ENCODE peak calls at places on chromosomes 5 and 9, in five cellular contexts. W is HCT116, Q is gastrocnemius medialis, T is tibial artery, B is lower lobe of right lung. M is an unnamed sample.

GRCh38 chr9:136364369-136364748 is 815 bp upstream of the DNLZ start:
- DNase-seq in W (no peak), Q (no peak), T (no peak), B (no peak), M (no peak)

GRCh38 chr5:141560725-141561483 is 57.9 kb downstream of the DIAPH1 start:
- DNase-seq in W (peak), Q (peak), T (peak), B (peak), M (peak)

GRCh38 chr9:128732576-128732975 is 8.6 kb upstream of the ZDHHC12 start:
- DNase-seq in W (no peak), Q (no peak), T (no peak), B (no peak), M (no peak)

GRCh38 chr9:34985311-34985899 is 4.1 kb upstream of the DNAJB5 start:
- DNase-seq in W (peak), Q (peak), T (no peak), B (no peak), M (peak)

GRCh38 chr5:149724884-149725283 is 5.2 kb upstream of the PPARGC1B start:
- DNase-seq in W (no peak), Q (no peak), T (no peak), B (no peak), M (no peak)

GRCh38 chr9:83649080-83649479 is 26.1 kb downstream of the IDNK start:
- DNase-seq in W (peak), Q (peak), T (peak), B (peak), M (peak)

GRCh38 chr9:135990468-135991429 is 29.6 kb upstream of the UBAC1 start:
- DNase-seq in W (peak), Q (no peak), T (no peak), B (no peak), M (no peak)

GRCh38 chr9:16744386-16744785 is 126.1 kb downstream of the BNC2 start:
- DNase-seq in W (no peak), Q (no peak), T (no peak), B (no peak), M (no peak)

GRCh38 chr5:160419458-160420330 is 813 bp upstream of the SLU7 start:
- DNase-seq in W (no peak), Q (no peak), T (no peak), B (no peak), M (no peak)

GRCh38 chr9:126617740-126618133 is 4.0 kb downstream of the LMX1B start:
- DNase-seq in W (no peak), Q (no peak), T (no peak), B (no peak), M (no peak)

GRCh38 chr5:458547-459353 is 15.8 kb downstream of the EXOC3 start:
- DNase-seq in W (no peak), Q (peak), T (peak), B (no peak), M (peak)

GRCh38 chr9:93451762-93452709 is 551 bp downstream of the FAM120A start:
- DNase-seq in W (no peak), Q (peak), T (peak), B (peak), M (peak)

GRCh38 chr9:113823421-113823820 is 52.7 kb upstream of the ZNF618 start:
- DNase-seq in W (no peak), Q (no peak), T (no peak), B (no peak), M (no peak)

GRCh38 chr5:67038817-67039603 is 157.6 kb downstream of the CD180 start:
- DNase-seq in W (no peak), Q (no peak), T (no peak), B (no peak), M (no peak)

GRCh38 chr9:134962998-134963364 is 45.3 kb upstream of the FCN1 start:
- DNase-seq in W (no peak), Q (no peak), T (no peak), B (peak), M (no peak)

GRCh38 chr5:139862313-139862712 is 66.7 kb downstream of the PSD2 start:
- DNase-seq in W (no peak), Q (no peak), T (no peak), B (peak), M (no peak)

GRCh38 chr9:121288557-121288873 is 20.6 kb downstream of the GSN start:
- DNase-seq in W (no peak), Q (no peak), T (no peak), B (no peak), M (no peak)

GRCh38 chr5:11292648-11293356 is 531.8 kb upstream of the DAP start:
- DNase-seq in W (no peak), Q (no peak), T (no peak), B (no peak), M (no peak)

GRCh38 chr5:112186401-112186990 is 232.6 kb downstream of the EPB41L4A start:
- DNase-seq in W (peak), Q (no peak), T (no peak), B (no peak), M (no peak)

DNA sequence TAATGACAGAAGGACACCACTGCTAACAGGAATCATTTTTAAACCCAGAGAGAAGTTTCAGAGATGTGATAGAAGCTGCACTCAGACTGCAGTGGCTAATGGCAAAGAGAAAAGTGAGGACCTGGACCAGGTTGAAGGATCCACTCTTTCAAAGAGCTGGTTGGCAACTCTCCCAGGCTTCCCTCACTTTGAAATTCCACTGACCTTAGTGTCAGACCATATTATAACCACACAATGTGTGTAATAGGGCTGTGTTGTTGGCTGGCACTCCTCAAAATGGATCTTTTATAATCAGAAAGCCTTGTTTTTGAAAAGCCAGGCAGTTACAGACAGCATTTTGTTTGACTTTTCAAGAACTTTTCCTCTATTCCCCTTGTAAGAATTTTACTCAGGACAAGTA is 280.7 kb downstream of the PRELID2 start:
- DNase-seq in W (peak), Q (no peak), T (no peak), B (no peak), M (no peak)
- TF ChIP-seq CTCF in W (no peak), Q (no peak), T (no peak), B (no peak), M (no peak)

GRCh38 chr5:177429248-177430045 is 3.0 kb downstream of the GRK6 start:
- DNase-seq in W (no peak), Q (peak), T (peak), B (peak), M (no peak)

GRCh38 chr5:177427211-177427822 is 841 bp downstream of the GRK6 start:
- DNase-seq in W (no peak), Q (no peak), T (no peak), B (no peak), M (no peak)

GRCh38 chr5:177427919-177428573 is 1.6 kb downstream of the GRK6 start:
- DNase-seq in W (no peak), Q (no peak), T (no peak), B (peak), M (no peak)

GRCh38 chr5:177430146-177430951 is 3.9 kb downstream of the GRK6 start:
- DNase-seq in W (no peak), Q (no peak), T (no peak), B (no peak), M (no peak)

GRCh38 chr5:177428574-177429217 is 2.2 kb downstream of the GRK6 start:
- DNase-seq in W (no peak), Q (no peak), T (no peak), B (no peak), M (no peak)
- H3K27ac ChIP-seq in W (peak), Q (no peak), T (no peak), B (peak), M (no peak)

GRCh38 chr5:93589348-93589662 is 6.3 kb downstream of the NR2F1 start:
- DNase-seq in W (no peak), Q (no peak), T (no peak), B (no peak), M (no peak)
- H3K4me3 ChIP-seq in W (no peak), Q (no peak), T (no peak), B (peak), M (peak)

GRCh38 chr5:36090033-36090432 is 23.4 kb upstream of the UGT3A2 start:
- DNase-seq in W (peak), Q (no peak), T (no peak), B (no peak), M (no peak)
- TF ChIP-seq CTCF in W (peak), Q (no peak), T (no peak), B (no peak), M (no peak)

DNA sequence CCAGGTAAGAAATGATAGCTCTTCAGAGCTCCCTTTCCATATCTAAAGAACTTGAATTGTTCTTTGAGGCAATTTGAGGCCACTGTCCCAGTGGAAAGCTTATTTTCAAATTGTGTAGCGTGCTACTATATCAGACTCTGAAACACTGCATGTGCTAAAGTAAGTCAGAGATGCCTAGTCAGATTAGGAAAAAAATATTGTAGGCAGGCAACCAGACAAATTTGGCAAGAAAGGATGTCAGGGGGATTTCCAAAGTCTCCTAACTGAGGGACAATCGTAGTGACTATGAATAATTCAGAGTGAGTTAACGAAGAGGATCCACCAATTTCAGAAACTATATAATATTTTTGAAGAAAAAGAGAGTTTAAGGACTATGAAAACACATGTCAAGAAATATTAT is 273.7 kb upstream of the PTGER4 start:
- DNase-seq in W (no peak), Q (no peak), T (no peak), B (no peak), M (no peak)
- H3K27ac ChIP-seq in W (no peak), Q (peak), T (peak), B (peak), M (no peak)

M was measured in dorsolateral prefrontal cortex.